ENCODE peak calls at places on chromosomes 16 and 17, in eight cellular contexts. Q is NB4, F is adipocyte, W is right lobe of liver, A is dorsolateral prefrontal cortex, E is psoas muscle, R is cardiac muscle cell, H is HepG2. X is an unnamed sample.
A peak's percentile ranks its signal among the peaks of the same experiment; 100 is the strongest.

GRCh38 chr17:14198013-14198412 is 38.6 kb downstream of the CDRT15 start:
- DNase-seq in Q (no peak), F (no peak), W (no peak), A (no peak), E (no peak), R (peak; percentile 93), H (no peak), X (no peak)

GRCh38 chr16:47731252-47731651 is 270.1 kb downstream of the PHKB start:
- DNase-seq in Q (no peak), F (peak; percentile 27), W (no peak), A (no peak), E (no peak), R (no peak), H (peak; percentile 23), X (no peak)

GRCh38 chr17:49108318-49108717 is 24.3 kb upstream of the B4GALNT2 start:
- DNase-seq in Q (no peak), F (peak; percentile 44), W (no peak), A (no peak), E (no peak), R (no peak), H (no peak), X (no peak)

GRCh38 chr17:21528031-21528684 is 152.0 kb downstream of the KCNJ12 start:
- DNase-seq in Q (no peak), F (no peak), W (no peak), A (no peak), E (no peak), R (no peak), H (no peak), X (no peak)

GRCh38 chr16:4694664-4695451 is 1.5 kb downstream of the NUDT16L1 start:
- DNase-seq in Q (peak; percentile 32), F (no peak), W (peak; percentile 57), A (peak; percentile 65), E (peak; percentile 56), R (no peak), H (no peak), X (no peak)

GRCh38 chr17:72121164-72122001 is 563 bp downstream of the SOX9 start:
- DNase-seq in Q (no peak), F (peak; percentile 76), W (peak; percentile 56), A (peak; percentile 41), E (peak; percentile 48), R (peak; percentile 64), H (no peak), X (peak; percentile 68)

GRCh38 chr17:49755681-49756283 is 8.1 kb downstream of the FAM117A start:
- DNase-seq in Q (no peak), F (no peak), W (no peak), A (no peak), E (no peak), R (peak; percentile 31), H (no peak), X (no peak)

GRCh38 chr17:56936697-56937322 is 23.0 kb upstream of the TRIM25 start:
- DNase-seq in Q (no peak), F (peak; percentile 29), W (no peak), A (no peak), E (no peak), R (no peak), H (no peak), X (no peak)

GRCh38 chr16:88907768-88908167 is 41.3 kb upstream of the PABPN1L start:
- DNase-seq in Q (no peak), F (no peak), W (no peak), A (no peak), E (no peak), R (no peak), H (no peak), X (no peak)

GRCh38 chr16:56102159-56102798 is 89.0 kb upstream of the GNAO1 start:
- DNase-seq in Q (no peak), F (no peak), W (peak; percentile 56), A (peak; percentile 43), E (peak; percentile 38), R (peak; percentile 69), H (no peak), X (no peak)
- H3K4me3 ChIP-seq in Q (no peak overlapping the region), F (peak overlapping the region; percentile 67), W (no peak overlapping the region), A (peak overlapping the region; percentile 58), E (peak overlapping the region; percentile 32), R (no peak overlapping the region), H (no peak overlapping the region), X (no peak overlapping the region)

DNA sequence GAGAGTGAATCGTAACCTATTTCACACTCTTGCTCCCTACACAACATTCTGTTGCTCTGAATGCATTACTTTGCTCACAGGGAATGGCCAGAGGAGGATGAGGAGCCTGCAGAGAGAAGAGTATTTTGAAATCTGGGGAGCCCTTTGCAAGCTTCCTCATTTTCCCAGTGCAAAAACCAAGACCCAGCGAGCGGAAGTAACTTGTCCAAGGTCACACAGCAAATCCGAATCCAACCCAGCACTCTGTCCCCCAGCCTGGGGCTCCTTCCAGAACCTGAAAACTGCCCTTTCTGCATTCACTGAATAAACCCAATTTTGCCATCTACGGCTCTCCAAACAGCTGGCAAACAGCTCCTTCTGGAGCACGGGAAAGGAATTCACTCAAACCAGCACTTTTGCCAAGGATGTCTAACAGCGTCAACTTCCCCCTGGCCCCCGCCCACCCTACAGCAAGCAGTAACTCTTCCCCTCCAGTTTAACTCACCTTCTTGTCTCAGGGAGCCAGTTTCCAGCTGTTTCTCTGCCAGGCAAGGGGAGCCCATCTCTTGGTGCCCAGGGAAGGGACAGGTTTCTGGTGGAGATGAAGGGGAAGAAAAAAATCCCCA is 524 bp downstream of the KCNG4 start:
- DNase-seq in Q (peak; percentile 69), F (peak; percentile 34), W (no peak), A (no peak), E (no peak), R (no peak), H (no peak), X (no peak)
- H3K4me3 ChIP-seq in Q (no peak overlapping the region), F (no peak overlapping the region), W (no peak overlapping the region), A (no peak overlapping the region), E (no peak overlapping the region), R (no peak overlapping the region), H (no peak overlapping the region), X (no peak overlapping the region)

DNA sequence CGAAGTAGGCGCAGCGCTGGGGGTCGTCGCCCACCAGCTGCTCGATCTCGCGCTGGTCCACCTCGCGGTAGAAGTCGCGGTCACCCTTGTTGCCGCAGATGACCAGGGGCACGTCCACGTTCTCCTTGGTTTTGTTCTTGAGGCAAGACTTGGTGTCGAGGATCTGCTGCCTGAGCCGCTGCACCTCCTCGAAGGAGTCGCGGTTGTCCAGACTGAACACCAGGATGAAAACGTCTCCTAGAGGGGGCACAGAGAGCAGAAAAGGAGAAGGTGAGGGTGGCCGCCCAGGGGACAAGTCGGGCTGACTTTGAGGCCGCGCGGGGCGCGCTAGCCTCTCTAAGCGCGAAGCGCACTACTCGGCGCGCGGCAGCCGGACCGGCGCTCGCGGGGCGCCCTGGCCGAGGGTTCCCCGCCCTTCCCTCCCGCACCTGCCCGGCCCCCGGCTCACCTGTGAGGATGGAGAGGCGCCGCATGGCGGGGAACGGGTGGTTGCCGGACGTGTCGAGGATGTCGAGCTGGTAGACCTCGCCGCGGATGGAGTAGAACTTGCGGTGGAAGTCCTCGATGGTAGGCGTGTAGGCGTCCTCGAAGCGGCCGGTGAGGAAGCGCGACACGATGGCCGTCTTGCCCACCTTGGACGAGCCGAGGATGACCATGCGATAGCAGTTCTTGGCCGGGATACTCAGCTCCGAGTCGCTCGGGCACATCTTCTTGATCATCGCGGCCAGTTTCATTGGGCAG is 577 bp downstream of the RASD1 start:
- DNase-seq in Q (no peak), F (no peak), W (no peak), A (peak; percentile 27), E (peak; percentile 24), R (peak; percentile 39), H (no peak), X (peak; percentile 30)
- H3K4me3 ChIP-seq in Q (no peak overlapping the region), F (peak overlapping the region; percentile 95), W (peak overlapping the region; percentile 71), A (peak overlapping the region; percentile 77), E (peak overlapping the region; percentile 84), R (peak overlapping the region; percentile 53), H (peak overlapping the region; percentile 71), X (no peak overlapping the region)

GRCh38 chr17:1488826-1489275 is 3.6 kb downstream of the MYO1C start:
- DNase-seq in Q (no peak), F (no peak), W (no peak), A (no peak), E (no peak), R (no peak), H (no peak), X (no peak)
- H3K4me3 ChIP-seq in Q (no peak overlapping the region), F (peak overlapping the region; percentile 76), W (peak overlapping the region; percentile 43), A (no peak overlapping the region), E (peak overlapping the region; percentile 84), R (no peak overlapping the region), H (peak overlapping the region; percentile 70), X (no peak overlapping the region)

DNA sequence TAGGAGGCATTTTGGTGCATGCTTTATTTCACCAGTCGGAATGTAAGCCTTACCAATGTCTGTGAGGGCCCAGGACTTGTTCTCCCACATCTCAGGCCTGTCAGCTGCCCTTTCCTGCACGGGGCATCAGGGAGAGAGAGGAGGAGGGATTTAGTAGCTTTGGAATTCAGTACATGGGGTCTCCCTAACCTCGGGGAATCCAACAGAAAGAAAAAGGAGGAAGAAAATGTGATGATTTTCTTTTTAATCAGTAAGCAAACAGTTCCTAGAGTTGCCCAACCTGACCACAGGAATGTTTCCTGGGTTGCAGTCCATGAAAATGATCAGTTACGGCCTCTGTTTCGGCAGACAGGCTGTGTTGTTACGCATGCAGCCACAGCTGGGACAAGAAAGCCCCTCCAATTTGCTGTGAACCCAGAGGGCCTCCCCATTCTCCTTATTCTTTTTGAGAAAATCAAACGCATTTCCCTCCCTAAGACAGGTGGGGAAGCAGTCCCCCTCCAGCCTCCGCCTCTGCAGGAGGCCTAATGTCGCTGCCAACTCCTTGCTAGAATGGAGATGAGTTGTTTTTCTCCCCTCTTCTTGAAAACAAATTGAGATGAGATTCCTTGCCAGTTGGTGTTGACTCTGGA is 53.1 kb upstream of the TANGO6 start:
- DNase-seq in Q (peak; percentile 72), F (peak; percentile 91), W (no peak), A (no peak), E (no peak), R (no peak), H (peak; percentile 96), X (no peak)
- H3K4me3 ChIP-seq in Q (no peak overlapping the region), F (no peak overlapping the region), W (no peak overlapping the region), A (no peak overlapping the region), E (no peak overlapping the region), R (no peak overlapping the region), H (peak overlapping the region; percentile 58), X (no peak overlapping the region)

GRCh38 chr16:17564856-17565255 is 94.1 kb upstream of the XYLT1 start:
- DNase-seq in Q (peak; percentile 1), F (no peak), W (no peak), A (no peak), E (no peak), R (no peak), H (no peak), X (peak; percentile 11)

GRCh38 chr16:17561056-17561455 is 90.3 kb upstream of the XYLT1 start:
- DNase-seq in Q (no peak), F (no peak), W (no peak), A (no peak), E (no peak), R (no peak), H (no peak), X (no peak)

GRCh38 chr16:17566075-17566474 is 95.3 kb upstream of the XYLT1 start:
- DNase-seq in Q (no peak), F (no peak), W (no peak), A (no peak), E (no peak), R (no peak), H (no peak), X (no peak)

GRCh38 chr16:17565605-17566004 is 94.8 kb upstream of the XYLT1 start:
- DNase-seq in Q (no peak), F (no peak), W (no peak), A (no peak), E (no peak), R (no peak), H (no peak), X (no peak)

GRCh38 chr16:17563340-17563739 is 92.6 kb upstream of the XYLT1 start:
- DNase-seq in Q (no peak), F (no peak), W (no peak), A (no peak), E (no peak), R (no peak), H (no peak), X (no peak)
- H3K4me3 ChIP-seq in Q (no peak overlapping the region), F (no peak overlapping the region), W (no peak overlapping the region), A (no peak overlapping the region), E (no peak overlapping the region), R (no peak overlapping the region), H (no peak overlapping the region), X (no peak overlapping the region)

X was measured in GM12865.